ENCODE peak calls at places on chromosomes 13 and 19, in six cellular contexts. L is Kasumi-1; W is H54; V is glutamatergic neuron; G is stimulated activated CD4-positive, alpha-beta T cell treated with anti-CD3 and anti-CD28 coated beads, Interleukin-12 subunit alpha, Interleukin-12 subunit beta, amount 100 ng/mL, for 4 hours; N is CD4-positive, alpha-beta T cell. H is an unnamed sample.

GRCh38 chr19:52963229-52963760 is 614 bp upstream of the ZNF816 start:
- DNase-seq in L (no peak), N (no peak), W (peak; percentile 24), V (peak; percentile 41), G (peak; percentile 1), H (no peak)

GRCh38 chr19:46067691-46068090 is 26.9 kb upstream of the IGFL4 start:
- DNase-seq in L (no peak), G (no peak), N (no peak), V (no peak), W (no peak), H (no peak)

GRCh38 chr13:110651271-110651670 is 35.9 kb downstream of the NAXD start:
- DNase-seq in L (no peak), N (no peak), V (no peak), G (no peak), W (no peak), H (no peak)

GRCh38 chr13:80131204-80131603 is 209.7 kb downstream of the SPRY2 start:
- DNase-seq in W (peak; percentile 50), L (no peak), G (no peak), V (peak; percentile 86), N (no peak), H (peak; percentile 43)

GRCh38 chr13:114279146-114279545 is 2.3 kb upstream of the UPF3A start:
- DNase-seq in V (no peak), L (no peak), G (no peak), W (no peak), N (no peak), H (no peak)

GRCh38 chr13:39773833-39774232 is 118.4 kb downstream of the COG6 start:
- DNase-seq in V (no peak), G (no peak), W (no peak), N (no peak), L (no peak), H (no peak)

GRCh38 chr13:91647361-91647970 is 249.0 kb downstream of the GPC5 start:
- DNase-seq in W (peak; percentile 23), V (peak; percentile 53), L (no peak), N (no peak), G (no peak), H (peak; percentile 10)

GRCh38 chr19:47702671-47703070 is 10.6 kb upstream of the EHD2 start:
- DNase-seq in L (no peak), G (no peak), V (peak; percentile 15), W (no peak), N (no peak), H (no peak)

GRCh38 chr19:10112037-10112751 is 701 bp downstream of the P2RY11 start:
- DNase-seq in V (no peak), L (peak; percentile 54), N (no peak), G (peak; percentile 47), W (no peak), H (no peak)

H was measured in H4.